ENCODE peak calls at places on chromosomes 5 and 9, in five cellular contexts. M, X, F, J and T are unnamed samples.

GRCh38 chr5:43041131-43041668 is 1.1 kb upstream of the ANXA2R start:
- DNase-seq in M (no peak), X (no peak), F (no peak), J (no peak), T (no peak)

GRCh38 chr5:140596364-140596763 is 31.7 kb downstream of the SLC35A4 start:
- DNase-seq in M (no peak), X (no peak), F (no peak), J (no peak), T (no peak)

GRCh38 chr5:39005566-39006232 is 68.5 kb downstream of the RICTOR start:
- DNase-seq in M (no peak), X (no peak), F (no peak), J (no peak), T (no peak)

GRCh38 chr9:32339424-32339823 is 45.0 kb upstream of the ACO1 start:
- DNase-seq in M (no peak), X (no peak), F (no peak), J (no peak), T (no peak)

GRCh38 chr9:83062011-83062652 is 810 bp downstream of the RASEF start:
- DNase-seq in M (peak), X (peak), F (peak), J (peak), T (peak)

GRCh38 chr5:94174748-94175411 is 433.5 kb upstream of the POU5F2 start:
- DNase-seq in M (no peak), X (peak), F (no peak), J (no peak), T (no peak)

GRCh38 chr5:135543151-135543818 is 7.5 kb upstream of the NEUROG1 start:
- DNase-seq in M (peak), X (no peak), F (no peak), J (no peak), T (peak)

GRCh38 chr5:34736445-34737119 is 80.5 kb downstream of the RAI14 start:
- DNase-seq in M (no peak), X (peak), F (peak), J (peak), T (peak)

GRCh38 chr5:128782446-128782845 is 182.8 kb upstream of the SLC27A6 start:
- DNase-seq in M (no peak), X (peak), F (no peak), J (no peak), T (no peak)

GRCh38 chr5:38714703-38715355 is 131.0 kb upstream of the OSMR start:
- DNase-seq in M (no peak), X (no peak), F (no peak), J (no peak), T (no peak)

GRCh38 chr5:78908173-78908901 is 76.8 kb downstream of the ARSB start:
- DNase-seq in M (peak), X (peak), F (no peak), J (no peak), T (peak)

GRCh38 chr9:92954078-92954861 is 6.9 kb downstream of the FGD3 start:
- DNase-seq in M (no peak), X (no peak), F (no peak), J (no peak), T (no peak)

GRCh38 chr9:127523312-127523851 is 72.1 kb downstream of the LRSAM1 start:
- DNase-seq in M (no peak), X (peak), F (no peak), J (peak), T (no peak)

GRCh38 chr5:55636177-55636576 is 75.9 kb downstream of the SLC38A9 start:
- DNase-seq in M (no peak), X (peak), F (no peak), J (no peak), T (no peak)

GRCh38 chr9:81634915-81635516 is 54.3 kb downstream of the TLE1 start:
- DNase-seq in M (no peak), X (peak), F (no peak), J (peak), T (no peak)

GRCh38 chr9:6197330-6197729 is 18.3 kb upstream of the IL33 start:
- DNase-seq in M (peak), X (no peak), F (no peak), J (no peak), T (peak)

GRCh38 chr9:120446681-120447080 is 133.3 kb downstream of the CDK5RAP2 start:
- DNase-seq in M (no peak), X (no peak), F (no peak), J (no peak), T (no peak)

GRCh38 chr9:113274474-113275146 is 762 bp downstream of the CDC26 start:
- DNase-seq in M (peak), X (peak), F (no peak), J (peak), T (no peak)

GRCh38 chr5:3661755-3662296 is 66.2 kb downstream of the IRX1 start:
- DNase-seq in M (no peak), X (no peak), F (no peak), J (no peak), T (no peak)

GRCh38 chr5:171589461-171589860 is 170.0 kb downstream of the FGF18 start:
- DNase-seq in M (no peak), X (no peak), F (no peak), J (no peak), T (no peak)

GRCh38 chr5:147226512-147226911 is 8.3 kb upstream of the STK32A start:
- DNase-seq in M (no peak), X (no peak), F (no peak), J (no peak), T (no peak)

GRCh38 chr5:175288048-175288621 is 155.8 kb downstream of the DRD1 start:
- DNase-seq in M (no peak), X (no peak), F (no peak), J (peak), T (no peak)

GRCh38 chr5:69231851-69232250 is 2.8 kb upstream of the CDK7 start:
- DNase-seq in M (no peak), X (no peak), F (no peak), J (no peak), T (no peak)

GRCh38 chr9:34898846-34899245 is 59.2 kb upstream of the PHF24 start:
- DNase-seq in M (no peak), X (no peak), F (no peak), J (no peak), T (no peak)

GRCh38 chr5:5572983-5573797 is 150.7 kb downstream of the ICE1 start:
- DNase-seq in M (no peak), X (no peak), F (no peak), J (no peak), T (no peak)

GRCh38 chr5:93621340-93621872 is 38.4 kb downstream of the NR2F1 start:
- DNase-seq in M (peak), X (peak), F (no peak), J (peak), T (peak)

GRCh38 chr5:111742595-111742994 is 14.4 kb downstream of the NREP start:
- DNase-seq in M (no peak), X (peak), F (no peak), J (peak), T (no peak)

GRCh38 chr9:74783408-74783807 is 104.3 kb downstream of the TRPM6 start:
- DNase-seq in M (no peak), X (peak), F (no peak), J (peak), T (no peak)

GRCh38 chr5:150419630-150420270 is 7.0 kb upstream of the CD74 start:
- DNase-seq in M (no peak), X (no peak), F (no peak), J (no peak), T (no peak)

GRCh38 chr9:116280529-116280928 is 126.9 kb downstream of the PAPPA start:
- DNase-seq in M (no peak), X (peak), F (no peak), J (peak), T (no peak)

GRCh38 chr9:76352026-76352620 is 42.1 kb downstream of the RFK start:
- DNase-seq in M (no peak), X (no peak), F (no peak), J (peak), T (no peak)

DNA sequence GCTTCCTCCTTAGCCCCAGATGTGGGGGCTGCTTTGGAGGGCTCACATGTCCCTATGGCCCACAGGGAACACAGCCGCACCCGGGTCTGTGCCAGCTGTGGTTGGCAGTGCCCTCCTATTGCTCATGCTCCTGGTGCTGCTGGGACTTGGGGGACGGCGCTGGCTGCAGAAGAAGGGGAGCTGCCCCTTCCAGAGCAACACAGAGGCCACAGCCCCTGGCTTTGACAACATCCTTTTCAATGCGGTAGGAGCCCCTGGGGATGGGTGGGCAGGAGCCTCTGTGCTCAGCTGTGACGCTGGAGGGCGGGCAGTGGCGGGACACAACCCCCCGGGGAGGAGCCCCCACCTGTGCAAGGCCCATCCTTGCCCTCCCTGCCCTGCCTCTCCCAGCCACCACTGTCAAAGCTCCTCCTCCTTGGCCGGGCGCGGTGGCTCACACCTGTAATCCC is 6.3 kb downstream of the EDF1 start:
- DNase-seq in M (no peak), X (no peak), F (no peak), J (no peak), T (no peak)
- H2BK12ac ChIP-seq in M (no peak), X (no peak), F (no peak), J (no peak), T (no peak)

GRCh38 chr9:98818764-98819163 is 11.3 kb downstream of the GALNT12 start:
- DNase-seq in M (no peak), X (no peak), F (no peak), J (no peak), T (no peak)

GRCh38 chr9:98822661-98823060 is 15.2 kb downstream of the GALNT12 start:
- DNase-seq in M (no peak), X (no peak), F (no peak), J (no peak), T (no peak)

GRCh38 chr9:98821831-98822230 is 14.4 kb downstream of the GALNT12 start:
- DNase-seq in M (no peak), X (no peak), F (no peak), J (no peak), T (no peak)

GRCh38 chr9:98815552-98815951 is 8.1 kb downstream of the GALNT12 start:
- DNase-seq in M (no peak), X (no peak), F (no peak), J (no peak), T (no peak)

GRCh38 chr9:98819231-98819630 is 11.8 kb downstream of the GALNT12 start:
- DNase-seq in M (no peak), X (no peak), F (no peak), J (peak), T (no peak)
- H2BK12ac ChIP-seq in M (no peak), X (no peak), F (no peak), J (no peak), T (no peak)

DNA sequence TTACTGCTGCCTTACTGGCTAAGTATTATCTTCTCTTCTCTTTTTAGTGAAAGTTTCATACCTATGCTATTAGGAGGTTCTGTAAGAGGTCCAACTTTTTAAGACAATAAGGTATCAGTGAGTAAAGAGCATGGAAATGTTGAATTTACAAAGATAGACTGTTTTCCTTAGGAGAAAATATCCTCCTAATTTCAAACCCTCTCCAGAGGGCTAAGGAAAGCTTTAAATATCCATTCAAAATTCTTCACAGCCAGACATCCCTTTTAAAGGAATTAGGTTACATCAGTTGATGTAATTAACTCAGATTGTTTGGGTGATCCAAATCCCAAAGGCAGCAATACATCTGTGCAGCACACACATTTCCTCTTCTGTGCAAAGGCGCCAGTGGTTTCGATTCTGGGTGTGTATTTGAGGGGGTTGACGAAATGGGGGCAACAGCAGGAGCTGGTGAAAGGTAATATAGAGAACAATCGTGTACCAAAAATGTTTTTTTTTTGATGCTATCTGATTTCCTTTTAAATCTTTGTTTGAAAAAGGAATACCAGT is 273.8 kb upstream of the RPS23 start:
- DNase-seq in M (no peak), X (no peak), F (no peak), J (no peak), T (no peak)
- H2BK12ac ChIP-seq in M (no peak), X (no peak), F (no peak), J (no peak), T (no peak)

DNA sequence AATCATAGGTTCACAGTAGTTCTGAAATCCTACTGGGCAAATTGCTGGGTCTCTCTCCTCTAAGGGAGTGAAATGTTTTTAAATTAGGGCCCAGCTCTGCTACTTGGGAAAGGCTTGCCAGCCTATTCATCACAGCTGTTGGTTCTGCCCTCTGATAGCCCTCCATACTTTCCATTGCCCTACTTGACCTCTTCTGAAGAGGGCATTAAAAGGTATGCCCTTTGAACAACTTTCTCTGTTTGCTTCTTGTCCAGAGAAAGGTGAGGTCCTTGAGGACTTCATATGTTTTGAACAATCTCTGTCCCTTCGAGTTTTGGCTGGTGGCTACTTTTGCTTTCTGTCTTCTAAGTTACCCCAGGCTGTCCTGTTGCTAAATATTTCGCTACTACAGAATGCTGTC is 62.3 kb upstream of the JAK2 start:
- DNase-seq in M (no peak), X (no peak), F (no peak), J (no peak), T (no peak)
- H2BK12ac ChIP-seq in M (no peak), X (no peak), F (no peak), J (no peak), T (no peak)

GRCh38 chr5:133741396-133741795 is 129.1 kb upstream of the FSTL4 start:
- DNase-seq in M (no peak), X (no peak), F (no peak), J (no peak), T (no peak)
- H2BK12ac ChIP-seq in M (no peak), X (no peak), F (no peak), J (no peak), T (no peak)

DNA sequence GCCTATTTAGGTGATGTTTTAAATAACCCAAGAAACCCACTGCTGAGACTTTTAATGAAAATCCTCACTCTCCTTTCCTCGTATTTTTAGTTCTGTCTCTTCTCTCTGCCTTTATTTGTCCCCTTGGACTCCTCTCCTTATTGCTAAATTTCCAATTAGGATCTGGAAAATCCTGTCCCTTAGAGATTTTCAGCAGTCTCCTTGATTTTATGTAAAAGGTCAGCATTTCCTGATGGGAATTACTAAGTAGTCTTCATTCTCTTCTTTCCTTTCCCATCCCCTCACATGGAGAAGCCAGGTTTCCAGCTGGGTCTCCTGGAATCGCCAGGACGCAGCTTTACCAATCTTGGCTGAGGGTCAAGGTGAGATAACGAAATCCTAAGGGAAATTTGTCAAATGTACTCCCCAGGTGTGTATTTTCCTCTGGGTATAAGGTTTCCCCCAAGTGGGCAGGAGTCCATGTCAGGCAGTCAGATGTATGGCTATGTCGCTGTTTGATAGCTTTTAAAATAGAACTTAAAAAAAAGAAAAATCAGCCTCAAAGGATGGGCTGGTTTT is 11.7 kb downstream of the STC2 start:
- DNase-seq in M (no peak), X (no peak), F (no peak), J (no peak), T (no peak)
- H2BK12ac ChIP-seq in M (no peak), X (no peak), F (no peak), J (no peak), T (no peak)